ENCODE peak calls at places on chromosomes 4 and X, in ten cellular contexts. One of them, this sample, is unnamed.

GRCh38 chr4:48588230-48588943 is 98.3 kb downstream of the ZAR1 start:
- DNase-seq in transverse colon: no peak
- DNase-seq in lower leg skin: no peak
- DNase-seq in erythroblast: no peak
- DNase-seq in tibial nerve: no peak
- DNase-seq in Peyer's patch: no peak
- DNase-seq in heart left ventricle: no peak
- DNase-seq in endothelial cell of umbilical vein: no peak
- DNase-seq in K562: no peak
- DNase-seq in A549: no peak
- DNase-seq in this sample: no peak

GRCh38 chrX:131746491-131746968 is 202.7 kb downstream of the OR13H1 start:
- DNase-seq in erythroblast: no peak
- DNase-seq in K562: peak
- DNase-seq in heart left ventricle: no peak
- DNase-seq in Peyer's patch: peak
- DNase-seq in tibial nerve: no peak
- DNase-seq in lower leg skin: no peak
- DNase-seq in A549: peak
- DNase-seq in endothelial cell of umbilical vein: no peak
- DNase-seq in transverse colon: peak
- DNase-seq in this sample: peak

GRCh38 chrX:66166671-66167070 is 2.6 kb downstream of the HEPH start:
- DNase-seq in tibial nerve: no peak
- DNase-seq in transverse colon: no peak
- DNase-seq in erythroblast: no peak
- DNase-seq in endothelial cell of umbilical vein: no peak
- DNase-seq in heart left ventricle: no peak
- DNase-seq in A549: no peak
- DNase-seq in Peyer's patch: no peak
- DNase-seq in lower leg skin: no peak
- DNase-seq in K562: no peak
- DNase-seq in this sample: no peak

GRCh38 chrX:134985479-134985878 is 5.3 kb upstream of the SMIM10 start:
- DNase-seq in endothelial cell of umbilical vein: no peak
- DNase-seq in erythroblast: no peak
- DNase-seq in heart left ventricle: no peak
- DNase-seq in Peyer's patch: no peak
- DNase-seq in lower leg skin: no peak
- DNase-seq in K562: no peak
- DNase-seq in tibial nerve: no peak
- DNase-seq in transverse colon: no peak
- DNase-seq in A549: no peak
- DNase-seq in this sample: no peak

GRCh38 chr4:82561745-82562552 is at the start of gene TMEM150C:
- DNase-seq in A549: peak
- DNase-seq in erythroblast: no peak
- DNase-seq in K562: no peak
- DNase-seq in endothelial cell of umbilical vein: peak
- DNase-seq in lower leg skin: no peak
- DNase-seq in transverse colon: peak
- DNase-seq in tibial nerve: no peak
- DNase-seq in Peyer's patch: no peak
- DNase-seq in heart left ventricle: peak
- DNase-seq in this sample: no peak

GRCh38 chrX:11309220-11309619 is 16.0 kb downstream of the AMELX start:
- DNase-seq in A549: no peak
- DNase-seq in tibial nerve: no peak
- DNase-seq in endothelial cell of umbilical vein: no peak
- DNase-seq in heart left ventricle: no peak
- DNase-seq in Peyer's patch: no peak
- DNase-seq in transverse colon: no peak
- DNase-seq in erythroblast: no peak
- DNase-seq in lower leg skin: no peak
- DNase-seq in K562: no peak
- DNase-seq in this sample: no peak

GRCh38 chrX:83419030-83419792 is 88.9 kb upstream of the POU3F4 start:
- DNase-seq in K562: no peak
- DNase-seq in Peyer's patch: no peak
- DNase-seq in erythroblast: no peak
- DNase-seq in endothelial cell of umbilical vein: no peak
- DNase-seq in transverse colon: no peak
- DNase-seq in heart left ventricle: no peak
- DNase-seq in A549: no peak
- DNase-seq in tibial nerve: no peak
- DNase-seq in lower leg skin: no peak
- DNase-seq in this sample: no peak

GRCh38 chr4:78779280-78779679 is 3.1 kb downstream of the BMP2K start:
- DNase-seq in heart left ventricle: no peak
- DNase-seq in erythroblast: peak
- DNase-seq in lower leg skin: no peak
- DNase-seq in K562: no peak
- DNase-seq in Peyer's patch: no peak
- DNase-seq in A549: no peak
- DNase-seq in transverse colon: no peak
- DNase-seq in tibial nerve: no peak
- DNase-seq in endothelial cell of umbilical vein: no peak
- DNase-seq in this sample: no peak

GRCh38 chrX:48538641-48539344 is 721 bp upstream of the TBC1D25 start:
- DNase-seq in endothelial cell of umbilical vein: no peak
- DNase-seq in erythroblast: no peak
- DNase-seq in lower leg skin: no peak
- DNase-seq in K562: no peak
- DNase-seq in heart left ventricle: no peak
- DNase-seq in A549: no peak
- DNase-seq in transverse colon: no peak
- DNase-seq in tibial nerve: no peak
- DNase-seq in Peyer's patch: no peak
- DNase-seq in this sample: no peak

GRCh38 chrX:48540480-48540879 is 966 bp downstream of the TBC1D25 start:
- DNase-seq in A549: no peak
- DNase-seq in erythroblast: peak
- DNase-seq in tibial nerve: no peak
- DNase-seq in heart left ventricle: no peak
- DNase-seq in Peyer's patch: no peak
- DNase-seq in transverse colon: no peak
- DNase-seq in endothelial cell of umbilical vein: no peak
- DNase-seq in lower leg skin: no peak
- DNase-seq in K562: no peak
- DNase-seq in this sample: no peak

GRCh38 chrX:48541140-48541814 is 1.8 kb downstream of the TBC1D25 start:
- DNase-seq in tibial nerve: no peak
- DNase-seq in erythroblast: no peak
- DNase-seq in heart left ventricle: no peak
- DNase-seq in K562: no peak
- DNase-seq in lower leg skin: no peak
- DNase-seq in A549: no peak
- DNase-seq in Peyer's patch: no peak
- DNase-seq in endothelial cell of umbilical vein: no peak
- DNase-seq in transverse colon: no peak
- DNase-seq in this sample: no peak

GRCh38 chrX:48540015-48540350 is 469 bp downstream of the TBC1D25 start:
- DNase-seq in A549: no peak
- DNase-seq in K562: peak
- DNase-seq in erythroblast: peak
- DNase-seq in lower leg skin: no peak
- DNase-seq in tibial nerve: peak
- DNase-seq in Peyer's patch: peak
- DNase-seq in heart left ventricle: peak
- DNase-seq in transverse colon: peak
- DNase-seq in endothelial cell of umbilical vein: peak
- DNase-seq in this sample: no peak

DNA sequence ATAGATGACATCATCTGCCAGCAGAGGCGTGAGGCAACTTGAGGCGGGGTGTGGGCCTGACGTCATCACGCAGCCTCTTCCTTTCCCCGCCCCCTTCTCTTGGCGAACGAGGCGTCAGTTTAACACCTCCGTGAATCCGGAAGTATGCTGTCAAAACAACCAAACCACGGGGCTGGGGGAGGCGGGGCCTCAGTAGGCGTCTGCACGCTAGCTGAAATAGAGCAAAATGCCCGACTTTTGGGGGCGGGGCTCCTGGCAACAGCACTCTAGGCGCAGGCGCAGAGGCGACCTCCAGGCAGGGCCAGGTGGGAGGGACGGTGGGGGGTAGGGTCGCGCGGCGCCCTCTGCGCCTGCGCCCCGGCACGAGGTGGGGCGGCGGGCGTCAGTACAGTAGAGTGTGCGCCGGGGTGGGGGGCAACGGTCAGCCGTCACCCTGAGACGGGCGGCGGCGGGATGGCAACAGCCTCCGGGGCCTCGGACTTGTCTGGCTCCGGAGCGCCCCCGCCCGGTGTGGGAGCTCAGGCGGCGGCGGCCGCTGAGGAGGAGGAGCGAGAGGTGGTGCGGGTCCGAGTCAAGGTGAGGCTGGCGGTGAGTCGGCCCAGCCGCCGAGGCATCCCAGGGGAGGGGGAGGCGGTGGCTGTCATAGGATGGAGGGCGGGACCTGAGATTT is at the start of gene TBC1D25:
- DNase-seq in erythroblast: peak
- DNase-seq in A549: peak
- DNase-seq in lower leg skin: peak
- DNase-seq in heart left ventricle: peak
- DNase-seq in tibial nerve: peak
- DNase-seq in endothelial cell of umbilical vein: peak
- DNase-seq in Peyer's patch: peak
- DNase-seq in K562: peak
- DNase-seq in transverse colon: peak
- DNase-seq in this sample: peak
- TF ChIP-seq POLR2A in erythroblast: no peak
- TF ChIP-seq POLR2A in A549: peak
- TF ChIP-seq POLR2A in lower leg skin: no peak
- TF ChIP-seq POLR2A in heart left ventricle: no peak
- TF ChIP-seq POLR2A in tibial nerve: no peak
- TF ChIP-seq POLR2A in endothelial cell of umbilical vein: no peak
- TF ChIP-seq POLR2A in Peyer's patch: peak
- TF ChIP-seq POLR2A in K562: peak
- TF ChIP-seq POLR2A in transverse colon: peak
- TF ChIP-seq POLR2A in this sample: peak

GRCh38 chr4:184473515-184474260 is 662 bp downstream of the IRF2 start:
- DNase-seq in erythroblast: peak
- DNase-seq in heart left ventricle: peak
- DNase-seq in tibial nerve: no peak
- DNase-seq in Peyer's patch: peak
- DNase-seq in endothelial cell of umbilical vein: no peak
- DNase-seq in A549: peak
- DNase-seq in K562: no peak
- DNase-seq in lower leg skin: peak
- DNase-seq in transverse colon: peak
- DNase-seq in this sample: peak

GRCh38 chr4:184473265-184473514 is 1.2 kb downstream of the IRF2 start:
- DNase-seq in endothelial cell of umbilical vein: no peak
- DNase-seq in transverse colon: no peak
- DNase-seq in erythroblast: no peak
- DNase-seq in lower leg skin: no peak
- DNase-seq in Peyer's patch: no peak
- DNase-seq in K562: no peak
- DNase-seq in heart left ventricle: no peak
- DNase-seq in tibial nerve: no peak
- DNase-seq in A549: no peak
- DNase-seq in this sample: no peak

GRCh38 chr4:184471872-184472539 is 2.3 kb downstream of the IRF2 start:
- DNase-seq in A549: peak
- DNase-seq in K562: no peak
- DNase-seq in heart left ventricle: no peak
- DNase-seq in transverse colon: peak
- DNase-seq in endothelial cell of umbilical vein: no peak
- DNase-seq in Peyer's patch: no peak
- DNase-seq in lower leg skin: no peak
- DNase-seq in tibial nerve: no peak
- DNase-seq in erythroblast: peak
- DNase-seq in this sample: no peak

GRCh38 chr4:184474261-184475095 is at the start of gene IRF2:
- DNase-seq in tibial nerve: peak
- DNase-seq in heart left ventricle: peak
- DNase-seq in transverse colon: peak
- DNase-seq in Peyer's patch: peak
- DNase-seq in erythroblast: peak
- DNase-seq in lower leg skin: peak
- DNase-seq in K562: peak
- DNase-seq in endothelial cell of umbilical vein: peak
- DNase-seq in A549: peak
- DNase-seq in this sample: peak

GRCh38 chr4:184472540-184473264 is 1.6 kb downstream of the IRF2 start:
- DNase-seq in erythroblast: peak
- DNase-seq in tibial nerve: peak
- DNase-seq in Peyer's patch: peak
- DNase-seq in A549: peak
- DNase-seq in heart left ventricle: peak
- DNase-seq in K562: peak
- DNase-seq in lower leg skin: peak
- DNase-seq in endothelial cell of umbilical vein: peak
- DNase-seq in transverse colon: peak
- DNase-seq in this sample: peak
- TF ChIP-seq POLR2A in erythroblast: peak
- TF ChIP-seq POLR2A in tibial nerve: no peak
- TF ChIP-seq POLR2A in Peyer's patch: peak
- TF ChIP-seq POLR2A in A549: peak
- TF ChIP-seq POLR2A in heart left ventricle: peak
- TF ChIP-seq POLR2A in K562: peak
- TF ChIP-seq POLR2A in lower leg skin: no peak
- TF ChIP-seq POLR2A in endothelial cell of umbilical vein: peak
- TF ChIP-seq POLR2A in transverse colon: peak
- TF ChIP-seq POLR2A in this sample: peak

DNA sequence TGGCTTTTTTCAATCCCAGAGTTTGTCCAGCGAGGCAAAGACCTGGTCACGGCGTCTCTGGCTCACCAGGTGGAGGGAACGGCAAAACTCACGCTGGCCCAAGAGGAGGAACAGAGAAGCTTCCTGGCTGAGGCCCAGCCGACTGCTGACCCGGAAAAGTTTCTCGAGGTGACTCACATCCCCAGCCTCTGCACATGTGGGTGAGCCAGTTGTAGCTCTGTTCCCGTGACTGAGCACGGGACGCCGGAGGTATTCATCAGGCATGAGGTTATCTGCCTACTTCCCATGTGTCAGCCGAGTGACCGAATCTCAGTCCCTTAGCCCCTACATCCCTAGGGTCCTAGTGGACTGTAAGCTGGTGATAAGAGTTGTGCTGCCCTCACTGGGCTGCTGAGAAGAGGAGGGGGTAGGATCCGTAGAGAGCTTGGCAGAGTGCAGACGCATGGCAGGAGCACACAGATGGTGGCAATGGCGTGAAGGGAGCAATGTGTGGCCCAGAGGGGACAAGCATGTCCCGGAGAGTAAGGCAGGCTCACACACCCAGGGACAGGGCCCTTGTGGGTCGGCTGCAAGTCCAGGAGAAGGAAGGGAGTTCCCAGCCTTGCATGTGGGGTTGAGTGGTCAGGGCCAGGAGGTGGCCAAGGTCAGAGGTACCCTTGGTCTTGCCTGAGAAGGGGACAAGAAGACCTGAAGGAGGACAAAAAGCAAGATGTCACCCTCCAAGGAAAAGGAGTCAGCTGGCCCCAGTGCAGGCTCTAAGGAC is 42.9 kb downstream of the EVC start:
- DNase-seq in tibial nerve: no peak
- DNase-seq in A549: peak
- DNase-seq in Peyer's patch: no peak
- DNase-seq in K562: no peak
- DNase-seq in lower leg skin: no peak
- DNase-seq in heart left ventricle: no peak
- DNase-seq in erythroblast: no peak
- DNase-seq in endothelial cell of umbilical vein: peak
- DNase-seq in transverse colon: no peak
- DNase-seq in this sample: peak
- TF ChIP-seq POLR2A in tibial nerve: no peak
- TF ChIP-seq POLR2A in A549: no peak
- TF ChIP-seq POLR2A in Peyer's patch: no peak
- TF ChIP-seq POLR2A in K562: no peak
- TF ChIP-seq POLR2A in lower leg skin: no peak
- TF ChIP-seq POLR2A in heart left ventricle: no peak
- TF ChIP-seq POLR2A in erythroblast: no peak
- TF ChIP-seq POLR2A in endothelial cell of umbilical vein: peak
- TF ChIP-seq POLR2A in transverse colon: no peak
- TF ChIP-seq POLR2A in this sample: no peak

DNA sequence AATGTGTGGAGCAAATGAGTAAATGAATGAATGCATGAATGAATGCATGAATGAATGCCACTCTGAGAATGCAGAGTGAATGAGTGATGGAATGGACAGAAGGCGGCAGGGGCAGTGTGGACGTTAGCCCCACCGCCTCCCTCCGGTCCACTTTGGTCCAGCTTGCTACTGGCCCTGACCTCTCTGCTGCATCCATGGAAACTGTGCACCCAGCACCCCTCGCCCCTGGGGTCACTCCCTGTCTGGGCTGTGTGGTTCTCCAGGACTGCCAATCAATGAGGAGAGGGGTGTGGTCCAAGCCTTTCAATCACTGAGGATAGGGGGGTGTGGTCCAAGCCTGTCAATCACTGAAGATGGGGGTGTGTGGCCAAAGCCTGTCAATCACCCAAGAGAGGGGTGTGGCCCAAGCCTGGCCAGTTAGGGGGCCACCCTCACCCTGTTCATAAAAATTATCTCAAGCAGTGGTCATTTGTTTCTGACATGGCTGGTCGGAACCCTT is 39.2 kb upstream of the ASMTL start:
- DNase-seq in Peyer's patch: peak
- DNase-seq in A549: peak
- DNase-seq in lower leg skin: no peak
- DNase-seq in transverse colon: no peak
- DNase-seq in tibial nerve: no peak
- DNase-seq in K562: peak
- DNase-seq in erythroblast: no peak
- DNase-seq in endothelial cell of umbilical vein: no peak
- DNase-seq in heart left ventricle: no peak
- DNase-seq in this sample: no peak
- TF ChIP-seq POLR2A in Peyer's patch: no peak
- TF ChIP-seq POLR2A in A549: no peak
- TF ChIP-seq POLR2A in lower leg skin: no peak
- TF ChIP-seq POLR2A in transverse colon: no peak
- TF ChIP-seq POLR2A in tibial nerve: no peak
- TF ChIP-seq POLR2A in K562: no peak
- TF ChIP-seq POLR2A in erythroblast: no peak
- TF ChIP-seq POLR2A in endothelial cell of umbilical vein: no peak
- TF ChIP-seq POLR2A in heart left ventricle: no peak
- TF ChIP-seq POLR2A in this sample: no peak

This sample was measured in H54.